ENCODE peak calls at places on chromosomes 13 and 19, in six cellular contexts. One of them, this sample, is unnamed. For H3K4me1, the result is how much of the 10 kb centered on the place peaks cover.

GRCh38 chr19:55224038-55224665 is 4.4 kb downstream of the TMEM86B start:
- DNase-seq in tibial nerve: no peak
- DNase-seq in body of pancreas: no peak
- DNase-seq in adrenal gland: no peak
- DNase-seq in heart left ventricle: no peak
- DNase-seq in spleen: no peak
- DNase-seq in this sample: no peak

GRCh38 chr13:78596701-78597550 is 6.4 kb downstream of the POU4F1 start:
- DNase-seq in heart left ventricle: no peak
- DNase-seq in adrenal gland: no peak
- DNase-seq in spleen: no peak
- DNase-seq in body of pancreas: no peak
- DNase-seq in tibial nerve: no peak
- DNase-seq in this sample: no peak

GRCh38 chr13:98731925-98732324 is 20.5 kb downstream of the SLC15A1 start:
- DNase-seq in adrenal gland: no peak
- DNase-seq in spleen: no peak
- DNase-seq in body of pancreas: no peak
- DNase-seq in tibial nerve: no peak
- DNase-seq in heart left ventricle: no peak
- DNase-seq in this sample: no peak

GRCh38 chr13:20779405-20779804 is 5.6 kb upstream of the EEF1AKMT1 start:
- DNase-seq in adrenal gland: no peak
- DNase-seq in spleen: no peak
- DNase-seq in tibial nerve: no peak
- DNase-seq in body of pancreas: no peak
- DNase-seq in heart left ventricle: no peak
- DNase-seq in this sample: no peak

GRCh38 chr13:21436582-21436981 is 22.5 kb downstream of the ZDHHC20 start:
- DNase-seq in body of pancreas: no peak
- DNase-seq in heart left ventricle: no peak
- DNase-seq in spleen: no peak
- DNase-seq in tibial nerve: no peak
- DNase-seq in adrenal gland: no peak
- DNase-seq in this sample: no peak

GRCh38 chr19:29404015-29404414 is 121.8 kb upstream of the VSTM2B start:
- DNase-seq in adrenal gland: no peak
- DNase-seq in heart left ventricle: no peak
- DNase-seq in tibial nerve: no peak
- DNase-seq in body of pancreas: no peak
- DNase-seq in spleen: no peak
- DNase-seq in this sample: no peak

GRCh38 chr19:34172661-34173144 is 399 bp downstream of the LSM14A start:
- DNase-seq in body of pancreas: peak
- DNase-seq in spleen: peak
- DNase-seq in tibial nerve: no peak
- DNase-seq in heart left ventricle: no peak
- DNase-seq in adrenal gland: peak
- DNase-seq in this sample: no peak

GRCh38 chr19:54155694-54156093 is 3.8 kb downstream of the LENG1 start:
- DNase-seq in adrenal gland: no peak
- DNase-seq in heart left ventricle: no peak
- DNase-seq in tibial nerve: no peak
- DNase-seq in body of pancreas: no peak
- DNase-seq in spleen: no peak
- DNase-seq in this sample: no peak

GRCh38 chr19:52200044-52200443 is 10.2 kb downstream of the PPP2R1A start:
- DNase-seq in heart left ventricle: peak
- DNase-seq in adrenal gland: no peak
- DNase-seq in tibial nerve: peak
- DNase-seq in spleen: no peak
- DNase-seq in body of pancreas: no peak
- DNase-seq in this sample: peak

GRCh38 chr13:83819611-83820010 is 62.7 kb downstream of the SLITRK1 start:
- DNase-seq in adrenal gland: no peak
- DNase-seq in spleen: no peak
- DNase-seq in tibial nerve: no peak
- DNase-seq in body of pancreas: no peak
- DNase-seq in heart left ventricle: no peak
- DNase-seq in this sample: no peak

GRCh38 chr13:46665630-46666482 is 112.9 kb downstream of the LRCH1 start:
- DNase-seq in spleen: no peak
- DNase-seq in adrenal gland: no peak
- DNase-seq in body of pancreas: no peak
- DNase-seq in heart left ventricle: no peak
- DNase-seq in tibial nerve: no peak
- DNase-seq in this sample: no peak

GRCh38 chr13:48567521-48568331 is 34.8 kb upstream of the RCBTB2 start:
- DNase-seq in spleen: no peak
- DNase-seq in body of pancreas: no peak
- DNase-seq in heart left ventricle: no peak
- DNase-seq in adrenal gland: peak
- DNase-seq in tibial nerve: no peak
- DNase-seq in this sample: no peak

GRCh38 chr13:107251321-107251720 is 683.4 kb upstream of the ARGLU1 start:
- DNase-seq in body of pancreas: no peak
- DNase-seq in spleen: no peak
- DNase-seq in adrenal gland: no peak
- DNase-seq in heart left ventricle: no peak
- DNase-seq in tibial nerve: no peak
- DNase-seq in this sample: no peak

DNA sequence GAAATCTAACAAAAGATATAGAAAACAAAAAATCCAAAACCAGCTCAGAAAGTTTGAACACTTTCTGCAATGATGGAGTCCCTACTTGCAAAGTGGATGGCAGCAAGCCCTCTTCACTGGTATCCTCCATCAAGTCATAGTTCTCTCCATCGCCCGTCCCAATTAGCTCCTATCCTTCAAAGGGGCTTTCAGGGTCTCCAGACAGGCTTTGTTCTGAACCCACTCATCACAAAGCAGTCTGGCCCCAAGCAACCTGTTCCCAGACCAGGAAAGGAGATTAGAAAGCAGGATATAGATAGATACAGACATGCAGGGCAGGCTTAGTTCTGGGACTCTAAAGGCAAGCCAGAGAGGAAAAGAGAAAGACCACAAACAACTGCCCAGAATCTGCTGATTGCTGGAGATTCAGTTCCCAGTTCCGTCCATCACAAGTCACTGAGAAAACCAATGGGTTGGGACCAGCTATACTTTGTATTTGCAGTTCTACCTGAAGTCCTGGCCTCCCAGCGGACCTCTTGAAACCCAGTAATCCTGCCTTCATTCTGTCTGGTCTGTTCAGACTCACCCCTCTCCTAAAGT is 47.2 kb upstream of the EPHX3 start:
- DNase-seq in body of pancreas: no peak
- DNase-seq in adrenal gland: no peak
- DNase-seq in tibial nerve: no peak
- DNase-seq in heart left ventricle: no peak
- DNase-seq in spleen: no peak
- DNase-seq in this sample: no peak
- H3K4me1 ChIP-seq in body of pancreas: half or more
- H3K4me1 ChIP-seq in adrenal gland: half or more
- H3K4me1 ChIP-seq in tibial nerve: under half
- H3K4me1 ChIP-seq in heart left ventricle: half or more
- H3K4me1 ChIP-seq in spleen: half or more
- H3K4me1 ChIP-seq in this sample: half or more

GRCh38 chr19:5591476-5591875 is 23.7 kb upstream of the TINCR start:
- DNase-seq in body of pancreas: no peak
- DNase-seq in tibial nerve: no peak
- DNase-seq in heart left ventricle: no peak
- DNase-seq in spleen: peak
- DNase-seq in adrenal gland: no peak
- DNase-seq in this sample: no peak
- TF ChIP-seq POLR2A in body of pancreas: no peak
- TF ChIP-seq POLR2A in tibial nerve: no peak
- TF ChIP-seq POLR2A in heart left ventricle: no peak
- TF ChIP-seq POLR2A in spleen: no peak
- TF ChIP-seq POLR2A in adrenal gland: no peak
- TF ChIP-seq POLR2A in this sample: no peak

DNA sequence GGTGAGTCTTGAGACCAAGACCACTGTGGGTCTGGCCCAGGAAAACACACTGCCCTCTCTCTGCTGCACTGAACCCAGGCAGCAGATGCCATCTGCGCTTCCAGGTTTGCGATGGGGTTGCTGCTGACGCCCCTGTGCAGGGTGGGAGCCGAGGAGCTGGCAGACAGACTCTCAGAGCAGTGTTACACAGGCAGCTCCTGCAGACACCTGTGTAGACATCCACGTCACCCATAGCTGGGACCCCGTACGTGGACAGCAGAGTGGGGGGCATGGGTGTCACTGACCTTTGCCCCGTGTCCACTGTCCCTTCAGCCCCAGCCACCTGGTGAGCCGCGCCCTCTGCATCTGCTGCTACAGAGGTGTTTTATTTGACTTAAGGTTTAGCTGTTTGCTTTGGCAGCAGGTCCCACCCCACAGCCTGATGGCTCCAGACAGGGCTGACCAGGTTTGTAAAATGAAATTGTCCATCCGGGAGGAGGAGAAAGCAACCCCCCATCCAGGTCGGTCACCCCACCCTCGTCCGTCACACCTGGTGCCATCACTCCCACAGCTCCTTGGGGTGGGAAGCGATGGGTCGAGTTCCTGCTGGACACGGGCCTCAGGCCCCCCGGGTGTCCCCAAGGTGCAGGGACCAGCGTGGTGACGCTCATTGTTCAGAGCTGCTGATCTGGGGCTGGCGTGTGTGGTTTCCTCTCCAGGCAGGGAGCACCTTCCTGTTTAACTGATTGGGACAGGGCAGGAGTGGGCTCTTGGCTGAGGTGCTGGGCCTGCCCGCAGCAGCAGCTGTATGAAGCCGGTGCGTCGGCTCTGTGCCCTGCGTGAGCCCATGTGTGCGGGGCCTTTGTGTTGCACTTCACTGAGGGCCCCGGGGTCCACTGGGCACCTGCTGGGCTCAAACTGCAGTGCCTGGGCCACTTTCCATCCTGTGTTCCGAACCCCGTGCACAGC is 28.4 kb downstream of the MCF2L start:
- DNase-seq in body of pancreas: no peak
- DNase-seq in adrenal gland: no peak
- DNase-seq in spleen: no peak
- DNase-seq in heart left ventricle: no peak
- DNase-seq in tibial nerve: no peak
- DNase-seq in this sample: no peak
- H3K4me1 ChIP-seq in body of pancreas: under half
- H3K4me1 ChIP-seq in adrenal gland: under half
- H3K4me1 ChIP-seq in spleen: under half
- H3K4me1 ChIP-seq in heart left ventricle: half or more
- H3K4me1 ChIP-seq in tibial nerve: under half
- H3K4me1 ChIP-seq in this sample: under half

GRCh38 chr13:80132741-80133601 is 208.0 kb downstream of the SPRY2 start:
- DNase-seq in spleen: no peak
- DNase-seq in adrenal gland: peak
- DNase-seq in body of pancreas: peak
- DNase-seq in tibial nerve: peak
- DNase-seq in heart left ventricle: peak
- DNase-seq in this sample: peak
- TF ChIP-seq POLR2A in spleen: no peak
- TF ChIP-seq POLR2A in adrenal gland: peak
- TF ChIP-seq POLR2A in body of pancreas: no peak
- TF ChIP-seq POLR2A in tibial nerve: peak
- TF ChIP-seq POLR2A in heart left ventricle: no peak
- TF ChIP-seq POLR2A in this sample: no peak

DNA sequence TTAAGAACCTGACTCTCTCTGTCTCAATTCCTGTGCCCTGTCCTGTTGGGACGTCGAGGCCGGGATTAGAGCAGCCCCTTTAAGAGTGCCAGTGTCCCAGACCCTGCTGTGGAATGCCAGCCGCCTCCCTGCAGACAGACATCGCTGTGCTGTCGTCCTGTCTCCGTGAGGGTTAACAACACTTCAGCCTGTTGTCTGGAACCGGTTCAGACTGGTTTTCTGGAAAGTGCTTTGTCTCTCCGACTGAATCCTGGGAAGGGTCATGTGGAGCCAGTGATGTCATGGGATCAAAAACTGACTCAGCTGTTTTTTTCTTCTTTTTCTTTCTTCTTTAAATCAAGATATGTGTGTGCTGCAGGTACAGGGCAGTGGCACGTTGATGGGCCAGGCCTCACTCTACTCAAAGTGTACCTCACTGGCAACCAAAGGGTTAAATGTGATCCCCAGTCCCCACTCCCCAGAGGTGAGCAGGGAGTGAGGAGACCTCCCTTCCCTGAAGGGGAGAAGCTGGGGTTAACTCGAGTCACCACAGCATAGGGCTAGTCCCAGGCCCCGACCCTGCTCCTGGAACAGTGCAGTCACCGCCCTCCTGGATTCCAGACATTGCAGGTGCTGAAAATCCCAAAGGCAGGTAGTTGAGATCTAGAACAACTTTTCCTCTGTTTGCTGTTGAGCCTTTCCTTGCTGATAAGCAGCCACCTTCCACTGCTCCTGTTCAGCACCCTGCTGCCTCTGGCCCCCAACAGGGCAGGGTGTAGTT is 50.8 kb downstream of the TSSK6 start:
- DNase-seq in tibial nerve: no peak
- DNase-seq in heart left ventricle: no peak
- DNase-seq in spleen: no peak
- DNase-seq in body of pancreas: peak
- DNase-seq in adrenal gland: no peak
- DNase-seq in this sample: no peak
- H3K4me1 ChIP-seq in tibial nerve: under half
- H3K4me1 ChIP-seq in heart left ventricle: half or more
- H3K4me1 ChIP-seq in spleen: half or more
- H3K4me1 ChIP-seq in body of pancreas: half or more
- H3K4me1 ChIP-seq in adrenal gland: half or more
- H3K4me1 ChIP-seq in this sample: under half

DNA sequence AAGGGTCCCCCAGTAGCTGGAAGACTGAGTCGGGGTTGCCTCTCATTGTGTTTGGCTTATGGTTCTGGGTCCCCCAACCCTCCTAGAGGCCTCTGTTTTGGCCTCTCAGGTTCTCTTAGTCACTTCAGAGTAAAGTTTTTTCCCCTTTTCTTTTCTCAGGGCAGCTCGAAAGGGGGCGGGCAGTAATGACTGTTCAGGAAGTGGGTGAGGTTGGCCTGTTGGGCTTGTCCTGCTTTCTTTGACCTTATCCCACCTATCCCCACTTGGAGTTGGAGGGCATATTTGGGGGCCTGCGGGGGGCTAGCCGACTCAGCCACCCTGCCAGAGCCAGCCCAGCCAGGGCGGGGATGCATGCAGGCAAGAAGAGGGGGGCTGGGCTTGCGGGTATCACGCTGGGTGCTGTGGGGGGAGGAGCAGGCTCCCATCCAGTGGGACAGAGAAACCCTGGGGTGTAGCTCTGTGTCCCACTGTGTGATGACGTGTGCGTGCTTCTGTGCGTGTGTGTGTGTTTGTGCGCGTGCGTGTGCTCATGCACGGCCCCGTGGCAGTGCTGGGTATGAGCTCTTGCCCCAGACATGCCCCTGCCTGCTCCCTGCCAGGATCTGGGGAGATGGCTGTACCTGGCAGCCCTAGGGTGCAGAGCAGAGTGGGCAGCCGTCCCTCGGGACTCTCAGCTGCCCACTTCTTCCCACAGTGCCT is 1.4 kb downstream of the CIC start:
- DNase-seq in adrenal gland: peak
- DNase-seq in body of pancreas: peak
- DNase-seq in heart left ventricle: peak
- DNase-seq in tibial nerve: no peak
- DNase-seq in spleen: peak
- DNase-seq in this sample: peak
- TF ChIP-seq POLR2A in adrenal gland: peak
- TF ChIP-seq POLR2A in body of pancreas: peak
- TF ChIP-seq POLR2A in heart left ventricle: no peak
- TF ChIP-seq POLR2A in tibial nerve: peak
- TF ChIP-seq POLR2A in spleen: no peak
- TF ChIP-seq POLR2A in this sample: no peak

This sample was measured in sigmoid colon.